ENCODE peak calls at places on chromosomes 13 and 19, in seven cellular contexts. O, E, W, Q, F, Y and T are unnamed samples.

GRCh38 chr19:11984986-11985385 is 20.1 kb downstream of the ZNF763 start:
- DNase-seq in Q (no peak), E (no peak), Y (no peak), W (no peak), F (no peak), O (no peak), T (no peak)

GRCh38 chr13:51861728-51862300 is at the start of gene CCDC70:
- DNase-seq in Q (no peak), E (no peak), F (no peak), O (no peak), Y (no peak), W (no peak), T (peak; percentile 21)

GRCh38 chr13:43911871-43912270 is 32.2 kb downstream of the LACC1 start:
- DNase-seq in W (no peak), Y (no peak), F (no peak), E (no peak), O (no peak), Q (no peak), T (no peak)

GRCh38 chr13:94854688-94855087 is 142.3 kb upstream of the SOX21 start:
- DNase-seq in E (no peak), Q (no peak), O (no peak), Y (no peak), F (no peak), W (no peak), T (no peak)

GRCh38 chr13:52869050-52869449 is 20.6 kb upstream of the PCDH8 start:
- DNase-seq in Y (no peak), O (no peak), Q (no peak), F (no peak), W (no peak), E (no peak), T (no peak)

GRCh38 chr13:30499338-30499737 is 33.6 kb upstream of the HMGB1 start:
- DNase-seq in F (no peak), Q (no peak), E (no peak), Y (no peak), O (no peak), W (no peak), T (no peak)

GRCh38 chr19:4035582-4035981 is 28.0 kb downstream of the PIAS4 start:
- DNase-seq in Y (no peak), E (no peak), W (no peak), F (no peak), Q (no peak), O (no peak), T (no peak)

GRCh38 chr19:30207357-30207756 is 164.8 kb upstream of the ZNF536 start:
- DNase-seq in F (no peak), E (no peak), O (no peak), W (no peak), Q (no peak), Y (no peak), T (no peak)

GRCh38 chr19:47438793-47439220 is 19.5 kb upstream of the MEIS3 start:
- DNase-seq in O (peak; percentile 34), Q (no peak), W (no peak), Y (no peak), F (no peak), E (no peak), T (peak; percentile 35)

GRCh38 chr13:76014618-76015315 is 378.6 kb downstream of the LMO7 start:
- DNase-seq in F (no peak), Y (no peak), E (no peak), Q (no peak), O (no peak), W (no peak), T (no peak)

GRCh38 chr19:49767967-49768581 is 1.3 kb downstream of the AP2A1 start:
- DNase-seq in Q (no peak), O (no peak), E (no peak), Y (no peak), W (no peak), F (peak; percentile 59), T (no peak)

GRCh38 chr13:52004508-52005183 is 6.6 kb downstream of the ATP7B start:
- DNase-seq in O (no peak), F (no peak), Y (no peak), E (no peak), W (no peak), Q (no peak), T (no peak)

GRCh38 chr13:113742000-113742441 is 17.0 kb upstream of the TMEM255B start:
- DNase-seq in F (peak; percentile 80), O (no peak), Q (no peak), Y (no peak), W (no peak), E (peak; percentile 71), T (peak; percentile 62)

GRCh38 chr19:55590621-55591020 is 8.7 kb downstream of the FIZ1 start:
- DNase-seq in Y (no peak), O (no peak), F (no peak), W (no peak), Q (no peak), E (no peak), T (peak; percentile 31)

GRCh38 chr19:970695-971094 is 13.4 kb upstream of the WDR18 start:
- DNase-seq in Q (no peak), E (no peak), Y (peak; percentile 18), W (no peak), F (no peak), O (no peak), T (no peak)

GRCh38 chr13:98265669-98266551 is 88.8 kb upstream of the RNF113B start:
- DNase-seq in W (no peak), O (peak; percentile 68), E (no peak), Q (no peak), F (no peak), Y (no peak), T (no peak)

GRCh38 chr13:97786510-97786909 is 167.0 kb upstream of the IPO5 start:
- DNase-seq in Q (no peak), E (no peak), W (no peak), Y (no peak), O (no peak), F (no peak), T (peak; percentile 26)

GRCh38 chr13:111853766-111854165 is 213.2 kb upstream of the SOX1 start:
- DNase-seq in E (peak; percentile 98), F (no peak), Q (no peak), W (no peak), O (no peak), Y (no peak), T (no peak)

GRCh38 chr19:40542197-40542859 is 34.3 kb upstream of the SHKBP1 start:
- DNase-seq in O (peak; percentile 75), Q (no peak), Y (no peak), E (peak; percentile 90), W (no peak), F (peak; percentile 94), T (no peak)

GRCh38 chr19:29271341-29271740 is 58.4 kb upstream of the UQCRFS1 start:
- DNase-seq in W (no peak), E (no peak), Y (no peak), O (no peak), Q (peak; percentile 15), F (no peak), T (no peak)

GRCh38 chr13:51821666-51822065 is 17.7 kb upstream of the DHRS12 start:
- DNase-seq in W (no peak), O (no peak), Y (no peak), Q (no peak), E (no peak), F (no peak), T (no peak)

GRCh38 chr19:38337360-38337653 is 1.7 kb downstream of the CATSPERG start:
- DNase-seq in O (no peak), F (no peak), Y (no peak), W (no peak), Q (no peak), E (no peak), T (peak; percentile 20)